ENCODE peak calls at places on chromosomes 16 and 17, in six cellular contexts. F is activated CD8-positive, alpha-beta memory T cell treated with anti-CD3 and anti-CD28 coated beads for 4 hours; Q is sigmoid colon; V is iris pigment epithelial cell; P is ureter; O is ACHN. K is an unnamed sample.
A peak's percentile ranks its signal among the peaks of the same experiment; 100 is the strongest.

GRCh38 chr17:82648761-82649474 is 674 bp upstream of the WDR45B start:
- DNase-seq in F (no peak), Q (peak; percentile 87), V (no peak), P (peak; percentile 69), O (no peak), K (peak; percentile 18)

GRCh38 chr17:7191571-7192270 is 12.6 kb upstream of the ASGR1 start:
- DNase-seq in F (no peak), Q (no peak), V (peak; percentile 30), P (no peak), O (peak; percentile 52), K (no peak)

GRCh38 chr17:79468183-79468944 is 142.5 kb downstream of the RBFOX3 start:
- DNase-seq in F (no peak), Q (no peak), V (no peak), P (no peak), O (no peak), K (no peak)

GRCh38 chr16:17062676-17063075 is 408.1 kb downstream of the XYLT1 start:
- DNase-seq in F (no peak), Q (no peak), V (no peak), P (no peak), O (no peak), K (no peak)

GRCh38 chr17:66904760-66905637 is 59.5 kb upstream of the CACNG4 start:
- DNase-seq in F (no peak), Q (no peak), V (peak; percentile 71), P (no peak), O (peak; percentile 12), K (peak; percentile 21)

GRCh38 chr16:31298958-31299357 is 39.2 kb downstream of the ITGAM start:
- DNase-seq in F (no peak), Q (no peak), V (no peak), P (no peak), O (peak; percentile 11), K (no peak)

GRCh38 chr17:57424777-57425188 is 168.5 kb downstream of the MSI2 start:
- DNase-seq in F (no peak), Q (no peak), V (peak; percentile 63), P (no peak), O (no peak), K (peak; percentile 68)

GRCh38 chr17:65456368-65457151 is 104.9 kb downstream of the AXIN2 start:
- DNase-seq in F (no peak), Q (no peak), V (no peak), P (no peak), O (no peak), K (no peak)

GRCh38 chr17:46978489-46979022 is 497 bp downstream of the RPRML start:
- DNase-seq in F (no peak), Q (no peak), V (no peak), P (no peak), O (no peak), K (no peak)

GRCh38 chr17:79024901-79025737 is 1.1 kb downstream of the C1QTNF1 start:
- DNase-seq in F (no peak), Q (peak; percentile 88), V (no peak), P (no peak), O (no peak), K (peak; percentile 58)

GRCh38 chr17:50057521-50057991 is 1.6 kb downstream of the ITGA3 start:
- DNase-seq in F (no peak), Q (no peak), V (no peak), P (no peak), O (no peak), K (no peak)

GRCh38 chr16:12675852-12676251 is 127.8 kb downstream of the CPPED1 start:
- DNase-seq in F (no peak), Q (no peak), V (peak; percentile 92), P (no peak), O (peak; percentile 8), K (peak; percentile 73)

GRCh38 chr17:55303701-55304145 is 39.0 kb downstream of the HLF start:
- DNase-seq in F (no peak), Q (no peak), V (peak; percentile 60), P (no peak), O (no peak), K (no peak)

GRCh38 chr16:46920402-46921068 is 36.4 kb downstream of the GPT2 start:
- DNase-seq in F (no peak), Q (no peak), V (no peak), P (peak; percentile 84), O (no peak), K (no peak)

GRCh38 chr16:52581530-52581929 is 34.6 kb upstream of the TOX3 start:
- DNase-seq in F (no peak), Q (no peak), V (no peak), P (no peak), O (peak; percentile 16), K (peak; percentile 5)

GRCh38 chr17:3738562-3739295 is 15.0 kb downstream of the HASPIN start:
- DNase-seq in F (peak; percentile 62), Q (no peak), V (no peak), P (peak; percentile 65), O (peak; percentile 15), K (no peak)

GRCh38 chr17:49278076-49278475 is 47.5 kb upstream of the PHOSPHO1 start:
- DNase-seq in F (no peak), Q (no peak), V (no peak), P (no peak), O (no peak), K (no peak)

GRCh38 chr17:1197379-1197778 is 17.6 kb upstream of the ABR start:
- DNase-seq in F (no peak), Q (peak; percentile 83), V (peak; percentile 92), P (no peak), O (no peak), K (no peak)

GRCh38 chr16:67723151-67723915 is 4.2 kb upstream of the GFOD2 start:
- DNase-seq in F (no peak), Q (peak; percentile 30), V (peak; percentile 62), P (no peak), O (peak; percentile 44), K (peak; percentile 97)

GRCh38 chr17:6666077-6666521 is 14.5 kb downstream of the C17orf100 start:
- DNase-seq in F (no peak), Q (peak; percentile 89), V (peak; percentile 76), P (peak; percentile 79), O (peak; percentile 79), K (peak; percentile 66)

GRCh38 chr17:37841232-37841631 is 83.0 kb upstream of the TBC1D3K start:
- DNase-seq in F (no peak), Q (no peak), V (no peak), P (no peak), O (no peak), K (no peak)

GRCh38 chr17:54439816-54440215 is 460.8 kb upstream of the TOM1L1 start:
- DNase-seq in F (no peak), Q (no peak), V (no peak), P (no peak), O (no peak), K (no peak)

GRCh38 chr16:50244140-50244503 is 22.2 kb upstream of the ADCY7 start:
- DNase-seq in F (no peak), Q (no peak), V (no peak), P (no peak), O (no peak), K (peak; percentile 26)

GRCh38 chr16:60127196-60127595 is 1393.1 kb upstream of the GOT2 start:
- DNase-seq in F (no peak), Q (no peak), V (no peak), P (no peak), O (no peak), K (peak; percentile 34)

GRCh38 chr17:43915561-43915960 is 8.2 kb upstream of the MPP2 start:
- DNase-seq in F (no peak), Q (no peak), V (no peak), P (no peak), O (no peak), K (no peak)

GRCh38 chr17:44623070-44623725 is 33.1 kb upstream of the MEIOC start:
- DNase-seq in F (no peak), Q (peak; percentile 5), V (no peak), P (no peak), O (peak; percentile 59), K (peak; percentile 21)

GRCh38 chr17:68509151-68510057 is 2.8 kb upstream of the PRKAR1A start:
- DNase-seq in F (no peak), Q (peak; percentile 74), V (no peak), P (peak; percentile 60), O (no peak), K (peak; percentile 26)

GRCh38 chr17:76917829-76918228 is 49.6 kb downstream of the MGAT5B start:
- DNase-seq in F (no peak), Q (no peak), V (no peak), P (no peak), O (no peak), K (no peak)

GRCh38 chr16:85353839-85354622 is 241.8 kb upstream of the CIBAR2 start:
- DNase-seq in F (no peak), Q (no peak), V (no peak), P (no peak), O (no peak), K (no peak)

GRCh38 chr17:77233635-77234334 is 93.0 kb downstream of the SEC14L1 start:
- DNase-seq in F (no peak), Q (peak; percentile 84), V (peak; percentile 95), P (no peak), O (peak; percentile 36), K (peak; percentile 50)

GRCh38 chr17:49360796-49361128 is 1.3 kb downstream of the ZNF652 start:
- DNase-seq in F (peak; percentile 25), Q (no peak), V (no peak), P (no peak), O (no peak), K (no peak)

GRCh38 chr17:41298458-41299135 is 4.1 kb downstream of the KRTAP29-1 start:
- DNase-seq in F (no peak), Q (no peak), V (no peak), P (no peak), O (no peak), K (no peak)